ENCODE peak calls at places on chromosomes 2 and 18, in seven cellular contexts. One of them, this sample, is unnamed.

GRCh38 chr2:241852116-241852980 is 6.3 kb downstream of the PDCD1 start:
- DNase-seq in tibial artery: no peak
- DNase-seq in CD4-positive, CD25-positive, alpha-beta regulatory T cell: no peak
- DNase-seq in SK-N-MC: no peak
- DNase-seq in body of pancreas: no peak
- DNase-seq in SJSA1: peak; percentile 44
- DNase-seq in upper lobe of right lung: peak; percentile 62
- DNase-seq in this sample: peak; percentile 73

GRCh38 chr2:67927489-67927888 is 135.3 kb downstream of the C1D start:
- DNase-seq in tibial artery: no peak
- DNase-seq in SK-N-MC: no peak
- DNase-seq in body of pancreas: no peak
- DNase-seq in upper lobe of right lung: no peak
- DNase-seq in CD4-positive, CD25-positive, alpha-beta regulatory T cell: no peak
- DNase-seq in SJSA1: no peak
- DNase-seq in this sample: no peak

GRCh38 chr2:224127871-224128501 is 88.9 kb upstream of the SERPINE2 start:
- DNase-seq in CD4-positive, CD25-positive, alpha-beta regulatory T cell: no peak
- DNase-seq in SK-N-MC: no peak
- DNase-seq in tibial artery: no peak
- DNase-seq in body of pancreas: no peak
- DNase-seq in SJSA1: no peak
- DNase-seq in upper lobe of right lung: no peak
- DNase-seq in this sample: no peak

GRCh38 chr2:121189656-121190381 is 95.2 kb downstream of the TFCP2L1 start:
- DNase-seq in CD4-positive, CD25-positive, alpha-beta regulatory T cell: no peak
- DNase-seq in SK-N-MC: no peak
- DNase-seq in SJSA1: no peak
- DNase-seq in tibial artery: peak; percentile 50
- DNase-seq in upper lobe of right lung: no peak
- DNase-seq in body of pancreas: no peak
- DNase-seq in this sample: peak; percentile 68

GRCh38 chr2:228048838-228049490 is 132.5 kb downstream of the SPHKAP start:
- DNase-seq in tibial artery: no peak
- DNase-seq in body of pancreas: peak; percentile 25
- DNase-seq in SJSA1: no peak
- DNase-seq in SK-N-MC: peak; percentile 51
- DNase-seq in CD4-positive, CD25-positive, alpha-beta regulatory T cell: no peak
- DNase-seq in upper lobe of right lung: no peak
- DNase-seq in this sample: no peak

GRCh38 chr18:413263-413662 is 87.2 kb downstream of the COLEC12 start:
- DNase-seq in SJSA1: no peak
- DNase-seq in CD4-positive, CD25-positive, alpha-beta regulatory T cell: no peak
- DNase-seq in tibial artery: no peak
- DNase-seq in body of pancreas: no peak
- DNase-seq in upper lobe of right lung: no peak
- DNase-seq in SK-N-MC: no peak
- DNase-seq in this sample: no peak

GRCh38 chr2:69163109-69163508 is 150.1 kb downstream of the ANTXR1 start:
- DNase-seq in SJSA1: peak; percentile 61
- DNase-seq in SK-N-MC: no peak
- DNase-seq in CD4-positive, CD25-positive, alpha-beta regulatory T cell: no peak
- DNase-seq in tibial artery: no peak
- DNase-seq in upper lobe of right lung: no peak
- DNase-seq in body of pancreas: no peak
- DNase-seq in this sample: no peak

GRCh38 chr2:109331864-109332848 is 203.2 kb downstream of the SH3RF3 start:
- DNase-seq in upper lobe of right lung: peak; percentile 85
- DNase-seq in SJSA1: peak; percentile 94
- DNase-seq in body of pancreas: peak; percentile 33
- DNase-seq in tibial artery: peak; percentile 87
- DNase-seq in CD4-positive, CD25-positive, alpha-beta regulatory T cell: peak; percentile 23
- DNase-seq in SK-N-MC: no peak
- DNase-seq in this sample: peak; percentile 86

GRCh38 chr18:42437646-42438045 is 482.6 kb downstream of the PIK3C3 start:
- DNase-seq in upper lobe of right lung: no peak
- DNase-seq in body of pancreas: peak; percentile 15
- DNase-seq in SK-N-MC: no peak
- DNase-seq in tibial artery: no peak
- DNase-seq in SJSA1: no peak
- DNase-seq in CD4-positive, CD25-positive, alpha-beta regulatory T cell: no peak
- DNase-seq in this sample: no peak

GRCh38 chr2:28201711-28202180 is 190.9 kb upstream of the FOSL2 start:
- DNase-seq in upper lobe of right lung: no peak
- DNase-seq in SK-N-MC: no peak
- DNase-seq in tibial artery: no peak
- DNase-seq in SJSA1: no peak
- DNase-seq in body of pancreas: no peak
- DNase-seq in CD4-positive, CD25-positive, alpha-beta regulatory T cell: no peak
- DNase-seq in this sample: no peak

GRCh38 chr2:66869076-66869475 is 434.2 kb downstream of the MEIS1 start:
- DNase-seq in SJSA1: no peak
- DNase-seq in tibial artery: no peak
- DNase-seq in SK-N-MC: no peak
- DNase-seq in body of pancreas: no peak
- DNase-seq in upper lobe of right lung: no peak
- DNase-seq in CD4-positive, CD25-positive, alpha-beta regulatory T cell: no peak
- DNase-seq in this sample: no peak

GRCh38 chr2:218701806-218702205 is 8.8 kb upstream of the TTLL4 start:
- DNase-seq in SK-N-MC: no peak
- DNase-seq in upper lobe of right lung: no peak
- DNase-seq in CD4-positive, CD25-positive, alpha-beta regulatory T cell: no peak
- DNase-seq in tibial artery: no peak
- DNase-seq in body of pancreas: no peak
- DNase-seq in SJSA1: no peak
- DNase-seq in this sample: no peak

GRCh38 chr2:27370816-27371620 is 602 bp downstream of the SNX17 start:
- DNase-seq in upper lobe of right lung: no peak
- DNase-seq in CD4-positive, CD25-positive, alpha-beta regulatory T cell: peak; percentile 28
- DNase-seq in SJSA1: no peak
- DNase-seq in tibial artery: no peak
- DNase-seq in body of pancreas: no peak
- DNase-seq in SK-N-MC: no peak
- DNase-seq in this sample: no peak

GRCh38 chr2:54386993-54387590 is 69.0 kb upstream of the SPTBN1 start:
- DNase-seq in tibial artery: no peak
- DNase-seq in SJSA1: no peak
- DNase-seq in CD4-positive, CD25-positive, alpha-beta regulatory T cell: no peak
- DNase-seq in upper lobe of right lung: no peak
- DNase-seq in body of pancreas: no peak
- DNase-seq in SK-N-MC: no peak
- DNase-seq in this sample: no peak

GRCh38 chr2:3669656-3670055 is 11.7 kb downstream of the ALLC start:
- DNase-seq in body of pancreas: no peak
- DNase-seq in tibial artery: peak; percentile 41
- DNase-seq in SK-N-MC: no peak
- DNase-seq in CD4-positive, CD25-positive, alpha-beta regulatory T cell: no peak
- DNase-seq in SJSA1: peak; percentile 24
- DNase-seq in upper lobe of right lung: peak; percentile 40
- DNase-seq in this sample: no peak

GRCh38 chr2:71609958-71610357 is 156.6 kb downstream of the DYSF start:
- DNase-seq in CD4-positive, CD25-positive, alpha-beta regulatory T cell: no peak
- DNase-seq in SJSA1: peak; percentile 12
- DNase-seq in tibial artery: no peak
- DNase-seq in upper lobe of right lung: no peak
- DNase-seq in body of pancreas: no peak
- DNase-seq in SK-N-MC: peak; percentile 56
- DNase-seq in this sample: no peak

GRCh38 chr2:51706220-51706619 is 674.3 kb upstream of the NRXN1 start:
- DNase-seq in upper lobe of right lung: no peak
- DNase-seq in SJSA1: no peak
- DNase-seq in CD4-positive, CD25-positive, alpha-beta regulatory T cell: no peak
- DNase-seq in tibial artery: no peak
- DNase-seq in body of pancreas: no peak
- DNase-seq in SK-N-MC: no peak
- DNase-seq in this sample: no peak

GRCh38 chr18:51623653-51624052 is 426.2 kb upstream of the MEX3C start:
- DNase-seq in upper lobe of right lung: no peak
- DNase-seq in CD4-positive, CD25-positive, alpha-beta regulatory T cell: no peak
- DNase-seq in tibial artery: no peak
- DNase-seq in SK-N-MC: no peak
- DNase-seq in body of pancreas: no peak
- DNase-seq in SJSA1: no peak
- DNase-seq in this sample: no peak

GRCh38 chr2:145265244-145265643 is 745.3 kb upstream of the ZEB2 start:
- DNase-seq in SJSA1: no peak
- DNase-seq in upper lobe of right lung: no peak
- DNase-seq in body of pancreas: no peak
- DNase-seq in CD4-positive, CD25-positive, alpha-beta regulatory T cell: no peak
- DNase-seq in tibial artery: no peak
- DNase-seq in SK-N-MC: no peak
- DNase-seq in this sample: no peak

GRCh38 chr2:120861576-120862191 is 126.0 kb downstream of the GLI2 start:
- DNase-seq in upper lobe of right lung: peak; percentile 54
- DNase-seq in body of pancreas: no peak
- DNase-seq in SK-N-MC: no peak
- DNase-seq in CD4-positive, CD25-positive, alpha-beta regulatory T cell: no peak
- DNase-seq in tibial artery: peak; percentile 68
- DNase-seq in SJSA1: no peak
- DNase-seq in this sample: peak; percentile 58

GRCh38 chr2:168889635-168890005 is 610 bp downstream of the SPC25 start:
- DNase-seq in tibial artery: no peak
- DNase-seq in CD4-positive, CD25-positive, alpha-beta regulatory T cell: peak; percentile 1
- DNase-seq in body of pancreas: no peak
- DNase-seq in upper lobe of right lung: no peak
- DNase-seq in SK-N-MC: no peak
- DNase-seq in SJSA1: no peak
- DNase-seq in this sample: no peak

GRCh38 chr2:224850081-224850480 is 133.9 kb upstream of the CCDC195 start:
- DNase-seq in SK-N-MC: no peak
- DNase-seq in upper lobe of right lung: no peak
- DNase-seq in CD4-positive, CD25-positive, alpha-beta regulatory T cell: no peak
- DNase-seq in body of pancreas: no peak
- DNase-seq in SJSA1: no peak
- DNase-seq in tibial artery: no peak
- DNase-seq in this sample: no peak

GRCh38 chr2:69173706-69174105 is 160.7 kb downstream of the ANTXR1 start:
- DNase-seq in SK-N-MC: no peak
- DNase-seq in SJSA1: no peak
- DNase-seq in body of pancreas: no peak
- DNase-seq in tibial artery: no peak
- DNase-seq in upper lobe of right lung: no peak
- DNase-seq in CD4-positive, CD25-positive, alpha-beta regulatory T cell: no peak
- DNase-seq in this sample: no peak

GRCh38 chr2:8803658-8804379 is 33.6 kb downstream of the KIDINS220 start:
- DNase-seq in SJSA1: peak; percentile 62
- DNase-seq in CD4-positive, CD25-positive, alpha-beta regulatory T cell: no peak
- DNase-seq in tibial artery: no peak
- DNase-seq in upper lobe of right lung: no peak
- DNase-seq in body of pancreas: peak; percentile 67
- DNase-seq in SK-N-MC: no peak
- DNase-seq in this sample: no peak

GRCh38 chr2:174153757-174154680 is 94.3 kb downstream of the OLA1 start:
- DNase-seq in SK-N-MC: no peak
- DNase-seq in body of pancreas: no peak
- DNase-seq in SJSA1: no peak
- DNase-seq in upper lobe of right lung: no peak
- DNase-seq in tibial artery: no peak
- DNase-seq in CD4-positive, CD25-positive, alpha-beta regulatory T cell: no peak
- DNase-seq in this sample: no peak

GRCh38 chr2:201707753-201708152 is 9.3 kb upstream of the MPP4 start:
- DNase-seq in SK-N-MC: no peak
- DNase-seq in upper lobe of right lung: no peak
- DNase-seq in CD4-positive, CD25-positive, alpha-beta regulatory T cell: no peak
- DNase-seq in SJSA1: no peak
- DNase-seq in tibial artery: no peak
- DNase-seq in body of pancreas: no peak
- DNase-seq in this sample: no peak
- H3K36me3 ChIP-seq in SK-N-MC: peaks cover 46% of the 10 kb centered on the region
- H3K36me3 ChIP-seq in upper lobe of right lung: peaks cover 81% of the 10 kb centered on the region
- H3K36me3 ChIP-seq in CD4-positive, CD25-positive, alpha-beta regulatory T cell: peaks cover 12% of the 10 kb centered on the region
- H3K36me3 ChIP-seq in SJSA1: peaks cover 63% of the 10 kb centered on the region
- H3K36me3 ChIP-seq in tibial artery: peaks cover 70% of the 10 kb centered on the region
- H3K36me3 ChIP-seq in body of pancreas: peaks cover 17% of the 10 kb centered on the region
- H3K36me3 ChIP-seq in this sample: peaks cover 83% of the 10 kb centered on the region

GRCh38 chr2:125630377-125630776 is 1025.6 kb upstream of the GYPC start:
- DNase-seq in SJSA1: no peak
- DNase-seq in body of pancreas: no peak
- DNase-seq in tibial artery: no peak
- DNase-seq in CD4-positive, CD25-positive, alpha-beta regulatory T cell: no peak
- DNase-seq in upper lobe of right lung: no peak
- DNase-seq in SK-N-MC: no peak
- DNase-seq in this sample: no peak
- H3K36me3 ChIP-seq in SJSA1: no peaks in the 10 kb centered on the region
- H3K36me3 ChIP-seq in body of pancreas: no peaks in the 10 kb centered on the region
- H3K36me3 ChIP-seq in tibial artery: no peaks in the 10 kb centered on the region
- H3K36me3 ChIP-seq in CD4-positive, CD25-positive, alpha-beta regulatory T cell: no peaks in the 10 kb centered on the region
- H3K36me3 ChIP-seq in upper lobe of right lung: no peaks in the 10 kb centered on the region
- H3K36me3 ChIP-seq in SK-N-MC: no peaks in the 10 kb centered on the region
- H3K36me3 ChIP-seq in this sample: no peaks in the 10 kb centered on the region

GRCh38 chr2:101887328-101887727 is 104.4 kb upstream of the IL1R2 start:
- DNase-seq in CD4-positive, CD25-positive, alpha-beta regulatory T cell: no peak
- DNase-seq in upper lobe of right lung: no peak
- DNase-seq in tibial artery: no peak
- DNase-seq in SJSA1: no peak
- DNase-seq in body of pancreas: no peak
- DNase-seq in SK-N-MC: no peak
- DNase-seq in this sample: no peak

GRCh38 chr2:101883860-101884259 is 107.9 kb upstream of the IL1R2 start:
- DNase-seq in upper lobe of right lung: no peak
- DNase-seq in CD4-positive, CD25-positive, alpha-beta regulatory T cell: peak; percentile 36
- DNase-seq in body of pancreas: peak; percentile 21
- DNase-seq in tibial artery: no peak
- DNase-seq in SK-N-MC: no peak
- DNase-seq in SJSA1: no peak
- DNase-seq in this sample: no peak

GRCh38 chr2:101881131-101881530 is 110.6 kb upstream of the IL1R2 start:
- DNase-seq in CD4-positive, CD25-positive, alpha-beta regulatory T cell: no peak
- DNase-seq in SJSA1: no peak
- DNase-seq in body of pancreas: no peak
- DNase-seq in tibial artery: no peak
- DNase-seq in upper lobe of right lung: no peak
- DNase-seq in SK-N-MC: no peak
- DNase-seq in this sample: no peak

GRCh38 chr2:101884423-101884822 is 107.3 kb upstream of the IL1R2 start:
- DNase-seq in body of pancreas: no peak
- DNase-seq in SK-N-MC: no peak
- DNase-seq in upper lobe of right lung: no peak
- DNase-seq in SJSA1: no peak
- DNase-seq in CD4-positive, CD25-positive, alpha-beta regulatory T cell: no peak
- DNase-seq in tibial artery: no peak
- DNase-seq in this sample: no peak

GRCh38 chr2:101882948-101883347 is 108.8 kb upstream of the IL1R2 start:
- DNase-seq in upper lobe of right lung: no peak
- DNase-seq in body of pancreas: no peak
- DNase-seq in SJSA1: no peak
- DNase-seq in tibial artery: no peak
- DNase-seq in SK-N-MC: no peak
- DNase-seq in CD4-positive, CD25-positive, alpha-beta regulatory T cell: no peak
- DNase-seq in this sample: no peak
- H3K36me3 ChIP-seq in upper lobe of right lung: peaks cover 54% of the 10 kb centered on the region
- H3K36me3 ChIP-seq in body of pancreas: peaks cover 14% of the 10 kb centered on the region
- H3K36me3 ChIP-seq in SJSA1: peaks cover 78% of the 10 kb centered on the region
- H3K36me3 ChIP-seq in tibial artery: peaks cover 30% of the 10 kb centered on the region
- H3K36me3 ChIP-seq in SK-N-MC: peaks cover 73% of the 10 kb centered on the region
- H3K36me3 ChIP-seq in CD4-positive, CD25-positive, alpha-beta regulatory T cell: peaks cover 77% of the 10 kb centered on the region
- H3K36me3 ChIP-seq in this sample: peaks cover 94% of the 10 kb centered on the region

DNA sequence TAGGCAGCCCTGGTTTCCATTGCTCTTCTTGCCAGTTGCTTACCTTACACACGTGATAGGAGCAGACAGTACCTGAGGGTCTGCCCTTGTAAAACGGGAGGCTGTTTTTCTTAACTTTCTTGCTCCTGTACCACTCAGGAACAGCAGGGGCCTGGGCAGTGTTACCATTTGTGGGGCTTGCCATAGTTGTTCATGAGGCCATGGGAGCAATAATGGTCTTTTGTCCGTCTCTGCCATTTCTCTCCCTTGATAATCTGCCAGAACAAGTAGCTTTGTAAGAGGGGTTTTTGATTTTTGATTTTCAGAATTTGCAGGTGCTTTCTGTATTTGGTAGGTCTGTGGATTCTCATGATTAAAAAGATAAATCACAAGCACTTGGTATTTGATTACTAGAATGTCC is 259.0 kb downstream of the PHLPP1 start:
- DNase-seq in tibial artery: no peak
- DNase-seq in upper lobe of right lung: no peak
- DNase-seq in body of pancreas: no peak
- DNase-seq in CD4-positive, CD25-positive, alpha-beta regulatory T cell: no peak
- DNase-seq in SK-N-MC: no peak
- DNase-seq in SJSA1: no peak
- DNase-seq in this sample: no peak
- H3K36me3 ChIP-seq in tibial artery: peaks cover 35% of the 10 kb centered on the region
- H3K36me3 ChIP-seq in upper lobe of right lung: peaks cover 14% of the 10 kb centered on the region
- H3K36me3 ChIP-seq in body of pancreas: peaks cover 7% of the 10 kb centered on the region
- H3K36me3 ChIP-seq in CD4-positive, CD25-positive, alpha-beta regulatory T cell: peaks cover 19% of the 10 kb centered on the region
- H3K36me3 ChIP-seq in SK-N-MC: no peaks in the 10 kb centered on the region
- H3K36me3 ChIP-seq in SJSA1: peaks cover 35% of the 10 kb centered on the region
- H3K36me3 ChIP-seq in this sample: peaks cover 19% of the 10 kb centered on the region

This sample was measured in spleen.